ENCODE peak calls at places on chromosomes 13 and 19, in six cellular contexts. L, U, M, G, D and P are unnamed samples.

GRCh38 chr19:49387936-49388372 is at the start of gene KASH5:
- DNase-seq in D (peak; percentile 83), U (peak; percentile 83), M (peak; percentile 61), G (peak; percentile 63), L (peak; percentile 78), P (no peak)

GRCh38 chr19:39834287-39834841 is 402 bp upstream of the DYRK1B start:
- DNase-seq in G (no peak), U (no peak), M (no peak), L (no peak), D (no peak), P (no peak)

GRCh38 chr13:20514866-20515265 is 10.8 kb downstream of the CRYL1 start:
- DNase-seq in G (no peak), D (no peak), U (no peak), M (no peak), L (no peak), P (no peak)

GRCh38 chr19:2426661-2427322 is 594 bp downstream of the TIMM13 start:
- DNase-seq in G (peak; percentile 67), D (peak; percentile 41), M (no peak), U (peak; percentile 37), L (peak; percentile 53), P (no peak)

GRCh38 chr13:59413121-59413520 is 750.6 kb downstream of the DIAPH3 start:
- DNase-seq in D (no peak), L (no peak), M (no peak), G (no peak), U (no peak), P (no peak)

GRCh38 chr19:41302624-41303351 is 7.2 kb upstream of the CCDC97 start:
- DNase-seq in M (no peak), G (no peak), D (no peak), L (peak; percentile 66), U (peak; percentile 62), P (no peak)

GRCh38 chr19:47110521-47111080 is 3.0 kb downstream of the ZC3H4 start:
- DNase-seq in G (no peak), L (no peak), D (no peak), M (no peak), U (peak; percentile 54), P (no peak)

GRCh38 chr13:100646030-100646673 is 28.4 kb downstream of the TMTC4 start:
- DNase-seq in D (peak; percentile 36), M (no peak), U (no peak), G (no peak), L (no peak), P (no peak)

GRCh38 chr19:32104465-32105235 is 240.8 kb upstream of the ZNF507 start:
- DNase-seq in D (no peak), U (no peak), M (no peak), G (no peak), L (peak; percentile 16), P (no peak)

GRCh38 chr19:8580710-8581281 is 3.6 kb upstream of the MYO1F start:
- DNase-seq in G (peak; percentile 85), U (peak; percentile 90), M (peak; percentile 67), D (peak; percentile 84), L (peak; percentile 85), P (peak; percentile 95)

GRCh38 chr13:111937763-111938375 is 129.1 kb upstream of the SOX1 start:
- DNase-seq in U (peak; percentile 10), M (no peak), L (no peak), G (no peak), D (peak; percentile 10), P (no peak)

GRCh38 chr13:32246468-32246867 is 68.7 kb downstream of the ZAR1L start:
- DNase-seq in L (peak; percentile 61), U (peak; percentile 59), M (no peak), D (peak; percentile 68), G (peak; percentile 37), P (no peak)

GRCh38 chr13:53691417-53691816 is 662.8 kb downstream of the OLFM4 start:
- DNase-seq in U (no peak), D (no peak), M (no peak), G (no peak), L (no peak), P (no peak)

GRCh38 chr19:29781582-29782580 is 29.9 kb upstream of the CCNE1 start:
- DNase-seq in D (no peak), M (no peak), L (no peak), G (no peak), U (no peak), P (no peak)

GRCh38 chr19:46296722-46297431 is at the start of gene HIF3A:
- DNase-seq in D (peak; percentile 78), M (no peak), U (peak; percentile 87), L (peak; percentile 81), G (peak; percentile 78), P (no peak)

GRCh38 chr13:113898391-113898790 is 34.5 kb upstream of the GAS6 start:
- DNase-seq in M (no peak), D (no peak), L (no peak), G (no peak), U (no peak), P (peak; percentile 24)

GRCh38 chr13:24215732-24216131 is 55.2 kb downstream of the SPATA13 start:
- DNase-seq in D (peak; percentile 63), M (no peak), G (peak; percentile 57), L (no peak), U (peak; percentile 48), P (no peak)

GRCh38 chr13:111005808-111006494 is 91.1 kb upstream of the ANKRD10 start:
- DNase-seq in D (peak; percentile 42), U (peak; percentile 50), G (peak; percentile 61), L (peak; percentile 17), M (no peak), P (no peak)

GRCh38 chr19:2176336-2176994 is 12.7 kb downstream of the DOT1L start:
- DNase-seq in U (peak; percentile 81), M (no peak), G (no peak), L (no peak), D (no peak), P (no peak)

GRCh38 chr19:48135411-48135810 is 24.8 kb upstream of the PLA2G4C start:
- DNase-seq in L (no peak), M (no peak), U (no peak), D (no peak), G (peak; percentile 33), P (no peak)

GRCh38 chr19:18414504-18415176 is 4.6 kb upstream of the SSBP4 start:
- DNase-seq in U (no peak), M (no peak), D (no peak), G (peak; percentile 52), L (no peak), P (no peak)

GRCh38 chr19:46856062-46857022 is 4.5 kb upstream of the ARHGAP35 start:
- DNase-seq in G (peak; percentile 97), L (peak; percentile 96), M (peak; percentile 95), U (peak; percentile 98), D (peak; percentile 96), P (peak; percentile 99)

GRCh38 chr13:80337706-80338105 is 3.2 kb downstream of the SPRY2 start:
- DNase-seq in G (no peak), M (no peak), L (no peak), U (no peak), D (no peak), P (no peak)

GRCh38 chr13:97798836-97799235 is 154.6 kb upstream of the IPO5 start:
- DNase-seq in M (no peak), D (no peak), L (no peak), G (no peak), U (no peak), P (no peak)

GRCh38 chr13:27808866-27809546 is 16.7 kb downstream of the GSX1 start:
- DNase-seq in G (no peak), M (no peak), U (no peak), L (no peak), D (no peak), P (no peak)

GRCh38 chr13:27810009-27810408 is 17.7 kb downstream of the GSX1 start:
- DNase-seq in M (no peak), G (no peak), D (no peak), U (no peak), L (no peak), P (no peak)

GRCh38 chr13:27810461-27810860 is 18.2 kb downstream of the GSX1 start:
- DNase-seq in U (no peak), L (no peak), M (no peak), G (no peak), D (no peak), P (no peak)

DNA sequence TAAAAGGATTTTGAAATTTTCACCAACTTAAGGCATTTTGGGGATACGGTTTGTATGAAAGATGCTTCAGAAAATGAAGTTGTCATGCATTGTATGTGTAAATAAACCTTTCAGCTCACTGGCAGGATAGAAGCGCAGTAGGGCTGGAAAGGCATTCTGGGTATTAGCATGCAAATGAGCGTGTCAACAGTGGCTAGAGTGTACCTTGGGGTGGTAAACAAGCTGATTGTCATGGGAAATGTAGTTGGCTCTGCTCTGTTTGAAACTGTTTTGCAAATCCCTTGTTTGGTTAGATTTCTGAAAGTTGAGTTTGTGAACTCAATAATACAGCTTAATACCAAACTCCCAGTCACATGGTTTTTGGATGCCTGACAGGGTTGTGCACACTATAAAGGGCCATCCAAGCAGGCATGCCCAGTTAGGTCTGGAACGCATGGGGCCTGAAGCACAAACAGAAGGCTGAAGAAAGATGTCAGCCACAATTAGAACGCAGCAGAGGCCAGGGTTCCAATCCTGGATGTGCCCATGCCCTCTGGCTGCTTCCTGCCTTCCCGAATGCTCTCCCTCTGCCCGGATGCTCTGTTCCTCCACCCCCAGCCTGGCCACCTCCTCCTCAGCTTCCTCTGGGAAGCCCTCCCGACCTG is 14.6 kb downstream of the GSX1 start:
- DNase-seq in U (no peak), L (no peak), G (no peak), M (no peak), D (no peak), P (no peak)
- H3K27me3 ChIP-seq in U (no peaks in the 10 kb centered on the region), L (peaks cover 56% of the 10 kb centered on the region), G (no peaks in the 10 kb centered on the region), M (no peaks in the 10 kb centered on the region), D (peaks cover 9% of the 10 kb centered on the region), P (peaks cover 75% of the 10 kb centered on the region)

GRCh38 chr13:105165449-105166125 is 1369.9 kb downstream of the EFNB2 start:
- DNase-seq in M (no peak), L (peak; percentile 10), D (no peak), G (no peak), U (peak; percentile 73), P (no peak)

DNA sequence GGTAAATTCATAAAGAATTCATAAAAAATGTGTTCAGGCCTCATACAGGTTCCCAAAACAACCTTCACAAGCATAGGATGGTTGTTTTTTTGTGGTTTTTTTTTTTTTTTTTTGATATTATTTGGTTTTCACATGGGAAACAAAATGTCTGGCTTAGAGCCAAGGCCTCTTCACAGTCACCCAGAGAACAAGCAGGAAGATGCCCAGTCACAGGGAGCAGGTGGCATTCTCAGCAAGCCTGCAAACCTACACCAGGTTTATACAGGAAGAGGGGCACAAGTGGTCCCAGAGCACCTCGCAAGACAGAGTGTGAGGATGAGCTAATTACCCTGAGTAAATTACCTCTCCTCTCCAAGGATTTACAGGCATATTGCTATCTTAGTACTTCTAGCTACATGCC is 1375.7 kb downstream of the EFNB2 start:
- DNase-seq in G (no peak), M (no peak), D (no peak), U (no peak), L (no peak), P (no peak)
- TF ChIP-seq EP300 in G (no peak), M (no peak), D (no peak), U (no peak), L (no peak), P (no peak)

GRCh38 chr13:21719463-21719862 is 48.6 kb downstream of the FGF9 start:
- DNase-seq in U (no peak), D (no peak), M (no peak), L (no peak), G (no peak), P (no peak)
- H3K4me3 ChIP-seq in U (no peak overlapping the region), D (no peak overlapping the region), M (no peak overlapping the region), L (no peak overlapping the region), G (no peak overlapping the region), P (no peak overlapping the region)

DNA sequence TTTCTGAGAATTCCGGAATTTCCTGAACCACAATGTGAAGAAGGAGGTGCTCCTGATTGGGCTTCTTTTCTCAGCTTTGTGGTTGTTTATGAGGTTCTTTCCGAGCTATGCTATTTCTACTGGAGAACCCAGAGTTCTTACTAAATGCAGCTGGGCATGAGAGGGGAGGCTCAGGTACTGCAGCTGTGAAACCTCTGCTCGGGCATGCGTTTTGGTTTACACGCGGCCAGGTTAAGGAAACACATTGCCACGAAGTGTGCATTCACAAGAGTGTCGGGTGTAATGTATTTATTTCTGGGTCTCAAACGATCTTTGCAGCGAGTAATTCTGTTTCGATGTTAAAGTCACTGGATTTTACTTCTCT is 657 bp upstream of the MIR17HG start:
- DNase-seq in D (no peak), M (no peak), L (peak; percentile 40), U (no peak), G (no peak), P (no peak)
- H3K27me3 ChIP-seq in D (no peaks in the 10 kb centered on the region), M (no peaks in the 10 kb centered on the region), L (peaks cover 11% of the 10 kb centered on the region), U (no peaks in the 10 kb centered on the region), G (no peaks in the 10 kb centered on the region), P (peaks cover under 1% of the 10 kb centered on the region)